ENCODE peak calls at places on chromosomes 2 and 18, in six cellular contexts. F is neuronal stem cell, C is IMR-90, L is H1, V is mesenchymal stem cell, X is trophoblast cell. Y is an unnamed sample.
A peak's percentile ranks its signal among the peaks of the same experiment; 100 is the strongest.

GRCh38 chr2:26772064-26773001 is 8.2 kb downstream of the SLC35F6 start:
- DNase-seq in F (no peak), C (peak; percentile 38), L (no peak), V (peak; percentile 68), X (peak; percentile 52), Y (no peak)

GRCh38 chr2:149611100-149611820 is 23.7 kb upstream of the MMADHC start:
- DNase-seq in F (no peak), C (no peak), L (no peak), V (peak; percentile 17), X (no peak), Y (peak; percentile 36)

GRCh38 chr18:43935051-43935412 is 657.7 kb upstream of the SYT4 start:
- DNase-seq in F (no peak), C (peak; percentile 74), L (no peak), V (peak; percentile 94), X (no peak), Y (no peak)

GRCh38 chr18:62506495-62507143 is 16.2 kb upstream of the ZCCHC2 start:
- DNase-seq in F (no peak), C (no peak), L (no peak), V (peak; percentile 3), X (no peak), Y (no peak)

GRCh38 chr2:229412686-229413085 is 141.6 kb upstream of the PID1 start:
- DNase-seq in F (no peak), C (no peak), L (no peak), V (no peak), X (no peak), Y (no peak)

GRCh38 chr2:27065128-27065527 is 6.3 kb downstream of the OST4 start:
- DNase-seq in F (no peak), C (no peak), L (no peak), V (no peak), X (no peak), Y (no peak)

GRCh38 chr18:27789406-27789805 is 387.5 kb downstream of the CDH2 start:
- DNase-seq in F (no peak), C (no peak), L (no peak), V (no peak), X (peak; percentile 9), Y (no peak)

GRCh38 chr2:54366487-54367280 is 89.4 kb upstream of the SPTBN1 start:
- DNase-seq in F (no peak), C (peak; percentile 12), L (no peak), V (no peak), X (no peak), Y (no peak)

GRCh38 chr2:150612957-150613710 is 125.7 kb upstream of the RND3 start:
- DNase-seq in F (no peak), C (no peak), L (no peak), V (no peak), X (no peak), Y (no peak)

GRCh38 chr2:215439980-215440512 is 4.2 kb upstream of the FN1 start:
- DNase-seq in F (no peak), C (no peak), L (no peak), V (no peak), X (peak; percentile 92), Y (no peak)

GRCh38 chr2:36411962-36412444 is 56.4 kb downstream of the CRIM1 start:
- DNase-seq in F (no peak), C (no peak), L (peak; percentile 19), V (peak; percentile 66), X (peak; percentile 86), Y (peak; percentile 50)

GRCh38 chr2:142100967-142101366 is 29.8 kb downstream of the LRP1B start:
- DNase-seq in F (no peak), C (no peak), L (no peak), V (no peak), X (no peak), Y (no peak)

GRCh38 chr2:128372621-128373341 is 54.1 kb upstream of the HS6ST1 start:
- DNase-seq in F (no peak), C (no peak), L (no peak), V (no peak), X (no peak), Y (no peak)

GRCh38 chr2:237623428-237624403 is 3.7 kb upstream of the LRRFIP1 start:
- DNase-seq in F (no peak), C (peak; percentile 45), L (no peak), V (no peak), X (no peak), Y (peak; percentile 18)

GRCh38 chr2:85437488-85438290 is 19.2 kb downstream of the SH2D6 start:
- DNase-seq in F (peak; percentile 53), C (peak; percentile 77), L (no peak), V (peak; percentile 93), X (peak; percentile 50), Y (peak; percentile 79)

GRCh38 chr2:189409136-189409535 is 32.1 kb upstream of the WDR75 start:
- DNase-seq in F (no peak), C (peak; percentile 24), L (no peak), V (peak; percentile 16), X (no peak), Y (no peak)

GRCh38 chr2:105361132-105361889 is 24.0 kb downstream of the C2orf49 start:
- DNase-seq in F (no peak), C (no peak), L (no peak), V (no peak), X (no peak), Y (no peak)

GRCh38 chr2:105363192-105363591 is 25.9 kb downstream of the C2orf49 start:
- DNase-seq in F (no peak), C (no peak), L (no peak), V (no peak), X (no peak), Y (no peak)

GRCh38 chr2:105369009-105369408 is 29.8 kb downstream of the FHL2 start:
- DNase-seq in F (no peak), C (no peak), L (no peak), V (no peak), X (no peak), Y (no peak)

GRCh38 chr2:105364436-105365139 is 27.2 kb downstream of the C2orf49 start:
- DNase-seq in F (no peak), C (no peak), L (no peak), V (no peak), X (no peak), Y (no peak)

DNA sequence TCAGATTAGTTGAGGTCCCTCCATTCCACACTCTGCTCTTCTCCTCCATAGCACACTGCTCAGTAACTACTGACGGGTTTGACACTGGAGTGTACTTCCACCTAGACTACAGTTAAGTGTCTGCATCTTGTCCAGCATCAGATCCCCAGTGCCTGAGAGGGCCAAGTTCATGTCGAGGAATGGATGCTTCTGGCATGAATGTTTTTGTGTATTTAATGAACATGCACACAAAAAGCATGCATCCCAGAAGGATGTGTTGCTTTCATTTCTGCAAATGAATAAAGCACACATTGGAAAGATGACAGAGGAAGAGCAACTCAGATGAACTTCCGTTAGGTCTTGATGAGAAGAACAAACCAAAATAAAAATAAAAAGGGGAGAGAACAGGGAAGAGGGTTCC is 27.8 kb downstream of the C2orf49 start:
- DNase-seq in F (no peak), C (no peak), L (no peak), V (no peak), X (no peak), Y (no peak)
- H4K91ac ChIP-seq in F (no peak overlapping the region), C (no peak overlapping the region), L (no peak overlapping the region), V (no peak overlapping the region), X (no peak overlapping the region), Y (no peak overlapping the region)

DNA sequence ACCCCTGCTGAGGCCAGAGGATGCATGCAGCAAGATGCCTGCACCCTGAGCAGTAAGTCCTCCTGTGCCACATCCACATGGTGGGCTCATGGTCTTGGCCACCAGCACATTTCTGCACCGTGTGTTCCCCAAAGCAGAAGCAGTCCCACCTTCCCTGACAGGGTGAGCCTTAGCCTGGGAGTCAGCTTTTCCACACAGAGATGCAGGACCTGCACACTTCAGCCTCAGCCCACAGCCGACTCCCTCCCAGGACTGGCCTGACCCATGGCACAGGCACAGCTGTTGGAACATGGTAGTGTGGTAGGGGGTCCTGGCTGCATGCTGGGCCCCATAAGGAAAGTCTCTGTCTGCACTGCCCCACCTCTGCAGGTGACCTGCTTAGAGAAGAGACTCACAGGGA is 5.0 kb downstream of the SNED1 start:
- DNase-seq in F (no peak), C (no peak), L (no peak), V (no peak), X (no peak), Y (no peak)
- H4K91ac ChIP-seq in F (no peak overlapping the region), C (no peak overlapping the region), L (no peak overlapping the region), V (no peak overlapping the region), X (no peak overlapping the region), Y (no peak overlapping the region)

GRCh38 chr2:165164201-165164600 is 39.6 kb downstream of the SCN3A start:
- DNase-seq in F (no peak), C (peak; percentile 13), L (no peak), V (no peak), X (no peak), Y (no peak)
- H4K91ac ChIP-seq in F (no peak overlapping the region), C (no peak overlapping the region), L (no peak overlapping the region), V (no peak overlapping the region), X (no peak overlapping the region), Y (no peak overlapping the region)

GRCh38 chr2:75450068-75450467 is 110.7 kb downstream of the EVA1A start:
- DNase-seq in F (no peak), C (no peak), L (no peak), V (no peak), X (no peak), Y (no peak)

GRCh38 chr2:75447168-75447567 is 113.6 kb downstream of the EVA1A start:
- DNase-seq in F (no peak), C (no peak), L (no peak), V (no peak), X (no peak), Y (no peak)
- H4K91ac ChIP-seq in F (no peak overlapping the region), C (no peak overlapping the region), L (no peak overlapping the region), V (no peak overlapping the region), X (no peak overlapping the region), Y (no peak overlapping the region)

DNA sequence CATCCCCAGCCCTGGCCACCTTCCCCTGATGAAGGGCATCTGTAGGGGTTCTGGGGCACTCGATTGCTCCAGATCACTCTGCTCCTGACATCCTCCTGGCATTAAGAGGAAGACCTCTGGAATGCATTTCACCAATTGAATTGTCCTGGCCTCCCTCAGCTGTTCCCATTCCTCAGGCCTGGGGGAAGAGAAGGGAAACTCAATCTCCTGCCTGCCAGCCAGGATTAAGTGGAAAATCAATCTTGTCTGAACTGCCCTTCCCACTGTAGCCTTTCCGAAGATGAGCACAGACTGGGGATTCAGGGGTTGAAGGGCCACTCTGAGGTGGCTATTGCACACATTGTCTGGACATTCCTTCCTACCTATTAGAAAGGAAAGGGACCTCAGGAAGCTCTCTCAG is 99.8 kb downstream of the ALK start:
- DNase-seq in F (no peak), C (no peak), L (no peak), V (no peak), X (no peak), Y (no peak)
- H4K91ac ChIP-seq in F (no peak overlapping the region), C (no peak overlapping the region), L (no peak overlapping the region), V (no peak overlapping the region), X (no peak overlapping the region), Y (no peak overlapping the region)

DNA sequence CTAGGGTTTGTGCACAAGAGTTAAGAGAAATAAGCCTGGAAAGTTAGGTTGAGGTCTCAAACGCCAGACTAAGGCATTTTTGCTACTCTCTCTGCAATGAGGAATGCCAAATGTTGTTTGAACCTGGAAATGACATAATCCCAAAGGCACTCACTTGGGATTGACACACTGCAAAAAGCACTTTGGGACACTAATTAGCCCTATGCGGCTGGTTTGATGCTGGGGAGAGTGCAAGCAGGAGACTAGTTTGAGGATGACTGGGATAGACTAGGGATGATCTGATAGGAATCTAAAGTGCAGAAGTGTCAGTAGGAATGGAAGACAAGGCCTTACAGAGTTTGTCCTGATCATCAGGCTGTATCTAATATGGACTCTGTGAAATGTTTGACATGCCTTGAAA is 469.0 kb downstream of the SLC4A3 start:
- DNase-seq in F (no peak), C (peak; percentile 22), L (no peak), V (no peak), X (peak; percentile 68), Y (no peak)
- H4K91ac ChIP-seq in F (no peak overlapping the region), C (no peak overlapping the region), L (no peak overlapping the region), V (no peak overlapping the region), X (peak overlapping the region; percentile 94), Y (no peak overlapping the region)